ENCODE peak calls at places on chromosomes 6 and 20, in six cellular contexts. C, G, Y, E, J and M are unnamed samples.

GRCh38 chr20:19945732-19946670 is 71.2 kb upstream of the NAA20 start:
- DNase-seq in E (no peak), G (no peak), J (peak), Y (peak), C (no peak), M (no peak)

GRCh38 chr20:57738484-57738883 is 28.7 kb upstream of the PMEPA1 start:
- DNase-seq in G (no peak), Y (no peak), E (peak), J (no peak), C (no peak), M (no peak)

GRCh38 chr6:36427781-36428345 is 14.8 kb downstream of the PXT1 start:
- DNase-seq in J (no peak), Y (no peak), C (no peak), G (no peak), E (peak), M (no peak)

GRCh38 chr20:45833030-45833882 is at the start of gene SNX21:
- DNase-seq in E (peak), Y (peak), G (peak), C (peak), J (peak), M (peak)

GRCh38 chr6:27617700-27618689 is 145.1 kb upstream of the ZNF184 start:
- DNase-seq in G (no peak), J (peak), E (peak), Y (no peak), C (no peak), M (no peak)

GRCh38 chr20:21521596-21522478 is 8.0 kb upstream of the NKX2-2 start:
- DNase-seq in C (no peak), G (no peak), E (no peak), Y (no peak), J (no peak), M (peak)

GRCh38 chr6:155155787-155156447 is 107.9 kb upstream of the CLDN20 start:
- DNase-seq in G (no peak), C (no peak), Y (no peak), J (no peak), E (peak), M (no peak)

GRCh38 chr6:126600258-126600916 is 260.5 kb downstream of the CENPW start:
- DNase-seq in C (no peak), J (no peak), Y (no peak), E (no peak), G (no peak), M (no peak)

GRCh38 chr6:64988148-64988547 is 718.9 kb downstream of the EYS start:
- DNase-seq in G (no peak), Y (no peak), J (no peak), E (no peak), C (no peak), M (no peak)

GRCh38 chr6:47047097-47047478 is 5.0 kb upstream of the ADGRF1 start:
- DNase-seq in C (no peak), G (no peak), E (no peak), Y (no peak), J (no peak), M (no peak)

GRCh38 chr6:439681-440167 is 48.2 kb downstream of the IRF4 start:
- DNase-seq in G (no peak), C (no peak), Y (no peak), E (no peak), J (no peak), M (no peak)

GRCh38 chr6:157150076-157150475 is 173.2 kb downstream of the TMEM242 start:
- DNase-seq in Y (no peak), G (peak), E (peak), C (no peak), J (no peak), M (no peak)

GRCh38 chr20:61759286-61760065 is 306.2 kb downstream of the TAF4 start:
- DNase-seq in J (no peak), Y (no peak), G (no peak), E (no peak), C (no peak), M (no peak)

GRCh38 chr20:53857723-53858236 is 212.6 kb downstream of the BCAS1 start:
- DNase-seq in E (no peak), Y (no peak), G (no peak), C (no peak), J (no peak), M (no peak)

GRCh38 chr20:44582321-44583025 is at the start of gene PKIG:
- DNase-seq in C (no peak), J (peak), G (peak), E (no peak), Y (no peak), M (no peak)

GRCh38 chr6:23174781-23175361 is 605.5 kb downstream of the HDGFL1 start:
- DNase-seq in Y (no peak), C (no peak), E (peak), J (no peak), G (peak), M (no peak)

GRCh38 chr20:62507323-62507722 is 31.5 kb upstream of the GATA5 start:
- DNase-seq in J (no peak), Y (no peak), E (no peak), G (no peak), C (no peak), M (peak)

GRCh38 chr6:169965657-169966311 is 214.4 kb downstream of the ERMARD start:
- DNase-seq in J (no peak), G (no peak), C (no peak), Y (no peak), E (no peak), M (no peak)

GRCh38 chr6:109048670-109049415 is 45.8 kb downstream of the SESN1 start:
- DNase-seq in E (no peak), J (no peak), C (no peak), Y (no peak), G (no peak), M (no peak)

GRCh38 chr6:170212051-170212756 is 78.7 kb downstream of the DLL1 start:
- DNase-seq in J (no peak), G (no peak), E (no peak), C (peak), Y (no peak), M (peak)

GRCh38 chr6:39558791-39559190 is 166.4 kb downstream of the KIF6 start:
- DNase-seq in C (no peak), J (no peak), E (no peak), Y (no peak), G (no peak), M (no peak)

GRCh38 chr6:19369770-19370169 is 467.4 kb upstream of the ID4 start:
- DNase-seq in J (no peak), G (no peak), E (no peak), Y (no peak), C (no peak), M (no peak)

GRCh38 chr6:19368511-19368910 is 468.7 kb upstream of the ID4 start:
- DNase-seq in Y (no peak), G (no peak), C (no peak), J (no peak), E (peak), M (no peak)
- TF ChIP-seq CTCF in Y (no peak), G (no peak), C (no peak), J (no peak), E (peak), M (no peak)

GRCh38 chr6:33204165-33204414 is 365 bp upstream of the HSD17B8 start:
- DNase-seq in Y (no peak), E (no peak), C (no peak), J (no peak), G (no peak), M (no peak)

GRCh38 chr6:33206027-33206863 is 1.8 kb downstream of the HSD17B8 start:
- DNase-seq in J (no peak), E (no peak), Y (no peak), C (no peak), G (no peak), M (no peak)

GRCh38 chr6:33204415-33205171 is at the start of gene HSD17B8:
- DNase-seq in Y (peak), G (peak), C (peak), J (peak), E (peak), M (peak)

GRCh38 chr6:33206864-33207568 is 1.3 kb upstream of the RING1 start:
- DNase-seq in G (no peak), C (no peak), E (peak), J (no peak), Y (no peak), M (no peak)

DNA sequence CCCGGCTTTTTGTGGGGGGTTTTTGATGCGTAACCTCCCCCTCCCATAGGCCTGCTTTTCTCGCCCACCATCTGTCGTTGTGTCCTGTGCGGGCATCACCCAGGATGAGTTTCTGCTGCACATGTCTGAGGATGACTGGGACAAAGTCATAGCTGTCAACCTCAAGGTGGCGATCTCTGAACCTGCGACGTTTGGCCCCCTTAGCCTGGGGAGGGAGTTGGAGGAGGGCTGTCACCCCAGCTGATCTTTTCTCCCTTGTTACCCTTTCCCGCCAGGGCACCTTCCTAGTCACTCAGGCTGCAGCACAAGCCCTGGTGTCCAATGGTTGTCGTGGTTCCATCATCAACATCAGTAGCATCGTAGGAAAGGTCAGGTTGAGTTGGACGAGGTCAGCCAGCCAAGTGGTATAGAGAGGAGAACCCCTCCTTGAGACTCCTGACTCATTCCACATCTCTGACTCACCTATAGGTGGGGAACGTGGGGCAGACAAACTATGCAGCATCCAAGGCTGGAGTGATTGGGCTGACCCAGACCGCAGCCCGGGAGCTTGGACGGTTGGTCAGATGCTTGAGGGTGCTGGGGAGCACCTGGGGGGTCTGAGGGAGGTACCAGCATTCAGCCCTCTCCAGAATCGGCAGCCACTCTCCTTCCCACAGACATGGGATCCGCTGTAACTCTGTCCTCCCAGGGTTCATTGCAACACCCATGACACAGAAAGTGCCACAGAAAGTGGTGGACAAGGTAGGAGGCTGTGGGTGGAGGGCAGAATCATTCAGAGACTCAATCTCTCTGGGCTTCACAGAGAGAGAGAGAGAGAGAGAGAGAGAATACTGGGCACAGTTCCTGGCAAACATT is 944 bp downstream of the HSD17B8 start:
- DNase-seq in C (no peak), Y (no peak), E (peak), J (peak), G (no peak), M (no peak)
- TF ChIP-seq CTCF in C (no peak), Y (no peak), E (peak), J (no peak), G (no peak), M (no peak)

DNA sequence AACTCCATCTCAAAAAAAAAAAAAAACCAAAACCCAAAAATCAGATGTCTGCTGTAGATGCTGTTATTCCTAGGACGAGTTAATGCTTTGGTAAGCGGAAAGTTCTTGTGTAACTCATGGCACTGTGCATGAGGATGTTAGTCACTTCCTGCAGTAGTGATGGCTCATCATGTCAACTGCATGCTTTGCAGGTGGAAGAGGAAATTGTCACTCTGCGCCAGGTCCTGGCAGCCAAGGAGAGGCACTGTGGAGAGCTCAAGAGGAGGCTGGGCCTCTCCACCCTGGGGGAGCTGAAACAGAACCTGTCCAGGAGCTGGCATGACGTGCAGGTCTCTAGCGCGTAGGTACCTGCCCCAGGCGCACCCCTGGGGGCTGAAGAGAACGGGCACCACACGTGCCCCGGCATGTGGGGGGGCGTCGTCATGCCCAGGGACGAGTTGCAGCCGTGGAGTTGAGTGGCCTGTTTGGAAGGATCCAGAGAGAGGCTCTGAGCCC is 8.5 kb downstream of the TPD52L2 start:
- DNase-seq in Y (no peak), G (peak), C (no peak), E (peak), J (no peak), M (no peak)
- TF ChIP-seq CTCF in Y (no peak), G (no peak), C (no peak), E (no peak), J (no peak), M (no peak)

DNA sequence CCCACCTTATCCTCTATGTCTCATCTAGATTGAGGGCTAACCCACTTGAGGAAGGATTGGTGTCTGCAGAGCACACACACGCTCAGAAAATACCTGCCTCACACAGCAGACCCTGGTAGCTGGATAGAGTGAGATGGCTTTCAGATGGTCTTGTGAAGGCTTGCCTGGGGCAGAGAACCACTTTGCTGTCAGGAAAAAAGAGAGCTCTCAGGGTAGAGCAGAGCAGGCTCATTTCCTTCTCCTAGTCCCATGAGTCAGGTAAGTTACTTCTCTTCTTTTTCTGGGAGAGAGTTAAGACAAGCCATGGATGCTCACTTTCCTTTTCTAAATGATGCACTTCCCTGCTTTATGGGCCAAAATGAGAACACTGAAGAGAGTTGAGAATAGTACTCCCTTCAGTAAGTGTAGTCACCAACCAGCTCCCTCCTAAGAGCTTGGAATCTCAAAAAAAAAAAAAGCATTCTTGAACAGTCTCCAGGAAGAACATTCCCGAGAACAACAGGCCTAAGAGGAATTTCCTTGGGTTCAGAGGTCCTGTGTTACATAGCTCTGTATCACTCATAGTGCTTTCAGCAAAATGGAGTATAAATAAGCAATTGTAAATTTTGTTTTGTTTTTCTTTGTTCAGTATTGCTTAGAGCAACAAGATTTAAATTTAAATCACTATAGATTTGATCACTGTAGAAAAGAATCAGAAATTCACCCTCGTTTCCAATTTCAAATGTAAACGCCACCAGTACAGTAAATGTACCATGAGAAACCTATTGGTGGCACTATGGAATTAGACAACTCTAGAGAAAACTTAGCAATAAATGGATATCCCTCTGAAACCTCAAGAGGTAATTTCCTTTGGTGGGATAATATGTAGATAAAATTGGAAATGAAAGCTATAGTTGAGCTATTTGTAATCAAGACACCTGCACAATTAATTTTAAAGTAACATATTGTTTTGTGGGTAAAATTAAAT is 530.3 kb downstream of the RFPL4B start:
- DNase-seq in G (peak), J (no peak), E (peak), C (no peak), Y (no peak), M (no peak)
- TF ChIP-seq CTCF in G (peak), J (no peak), E (peak), C (no peak), Y (no peak), M (no peak)

GRCh38 chr6:133895573-133896343 is 6.8 kb downstream of the TCF21 start:
- DNase-seq in C (no peak), Y (peak), E (no peak), G (no peak), J (no peak), M (peak)
- TF ChIP-seq CTCF in C (no peak), Y (no peak), E (no peak), G (peak), J (no peak), M (no peak)

GRCh38 chr6:16747232-16748027 is 13.8 kb downstream of the ATXN1 start:
- DNase-seq in C (no peak), G (no peak), Y (no peak), J (no peak), E (peak), M (no peak)
- TF ChIP-seq CTCF in C (no peak), G (no peak), Y (no peak), J (no peak), E (no peak), M (no peak)